ENCODE peak calls at places on chromosomes 13 and 19, in five cellular contexts. One of them, this sample, is unnamed.

GRCh38 chr13:94112227-94112626 is 367.3 kb downstream of the DCT start:
- DNase-seq in tibial artery: no peak
- DNase-seq in Caco-2: no peak
- DNase-seq in neuronal stem cell: no peak
- DNase-seq in GM12865: no peak
- DNase-seq in this sample: no peak

GRCh38 chr13:91647361-91647970 is 249.0 kb downstream of the GPC5 start:
- DNase-seq in tibial artery: no peak
- DNase-seq in Caco-2: peak
- DNase-seq in neuronal stem cell: peak
- DNase-seq in GM12865: peak
- DNase-seq in this sample: no peak

GRCh38 chr13:99072356-99072755 is 94.5 kb upstream of the DOCK9 start:
- DNase-seq in tibial artery: no peak
- DNase-seq in Caco-2: no peak
- DNase-seq in neuronal stem cell: no peak
- DNase-seq in GM12865: no peak
- DNase-seq in this sample: no peak

GRCh38 chr19:10227215-10227971 is 3.7 kb downstream of the S1PR2 start:
- DNase-seq in tibial artery: peak
- DNase-seq in Caco-2: no peak
- DNase-seq in neuronal stem cell: no peak
- DNase-seq in GM12865: no peak
- DNase-seq in this sample: no peak

GRCh38 chr19:11596156-11596555 is 1.1 kb upstream of the ZNF627 start:
- DNase-seq in tibial artery: no peak
- DNase-seq in Caco-2: no peak
- DNase-seq in neuronal stem cell: no peak
- DNase-seq in GM12865: no peak
- DNase-seq in this sample: no peak

GRCh38 chr19:18131841-18132596 is 20.9 kb upstream of the PIK3R2 start:
- DNase-seq in tibial artery: no peak
- DNase-seq in Caco-2: peak
- DNase-seq in neuronal stem cell: no peak
- DNase-seq in GM12865: no peak
- DNase-seq in this sample: no peak

GRCh38 chr13:95403349-95404140 is 102.3 kb upstream of the ABCC4 start:
- DNase-seq in tibial artery: no peak
- DNase-seq in Caco-2: peak
- DNase-seq in neuronal stem cell: peak
- DNase-seq in GM12865: peak
- DNase-seq in this sample: peak

GRCh38 chr19:54095136-54095858 is 5.3 kb downstream of the OSCAR start:
- DNase-seq in tibial artery: no peak
- DNase-seq in Caco-2: no peak
- DNase-seq in neuronal stem cell: no peak
- DNase-seq in GM12865: no peak
- DNase-seq in this sample: no peak

GRCh38 chr19:35784401-35785086 is 9.2 kb downstream of the ARHGAP33 start:
- DNase-seq in tibial artery: no peak
- DNase-seq in Caco-2: no peak
- DNase-seq in neuronal stem cell: no peak
- DNase-seq in GM12865: no peak
- DNase-seq in this sample: no peak

GRCh38 chr13:27450921-27451461 is 627 bp upstream of the MTIF3 start:
- DNase-seq in tibial artery: peak
- DNase-seq in Caco-2: peak
- DNase-seq in neuronal stem cell: peak
- DNase-seq in GM12865: no peak
- DNase-seq in this sample: peak

GRCh38 chr19:53881482-53882390 is at the start of gene PRKCG:
- DNase-seq in tibial artery: no peak
- DNase-seq in Caco-2: peak
- DNase-seq in neuronal stem cell: peak
- DNase-seq in GM12865: no peak
- DNase-seq in this sample: peak

GRCh38 chr13:42334329-42334706 is 62.4 kb downstream of the AKAP11 start:
- DNase-seq in tibial artery: no peak
- DNase-seq in Caco-2: no peak
- DNase-seq in neuronal stem cell: no peak
- DNase-seq in GM12865: no peak
- DNase-seq in this sample: no peak

GRCh38 chr13:63041640-63042414 is 1626.2 kb upstream of the PCDH20 start:
- DNase-seq in tibial artery: no peak
- DNase-seq in Caco-2: no peak
- DNase-seq in neuronal stem cell: no peak
- DNase-seq in GM12865: no peak
- DNase-seq in this sample: no peak

GRCh38 chr19:3606690-3607289 is at the start of gene TBXA2R:
- DNase-seq in tibial artery: peak
- DNase-seq in Caco-2: no peak
- DNase-seq in neuronal stem cell: no peak
- DNase-seq in GM12865: no peak
- DNase-seq in this sample: peak

GRCh38 chr13:24097667-24098066 is 62.9 kb upstream of the SPATA13 start:
- DNase-seq in tibial artery: no peak
- DNase-seq in Caco-2: no peak
- DNase-seq in neuronal stem cell: no peak
- DNase-seq in GM12865: peak
- DNase-seq in this sample: no peak

GRCh38 chr19:43430142-43430710 is 15.5 kb downstream of the TEX101 start:
- DNase-seq in tibial artery: no peak
- DNase-seq in Caco-2: peak
- DNase-seq in neuronal stem cell: no peak
- DNase-seq in GM12865: peak
- DNase-seq in this sample: peak

GRCh38 chr19:19531951-19532805 is 3.5 kb downstream of the YJEFN3 start:
- DNase-seq in tibial artery: peak
- DNase-seq in Caco-2: peak
- DNase-seq in neuronal stem cell: peak
- DNase-seq in GM12865: peak
- DNase-seq in this sample: peak

GRCh38 chr19:16319466-16319865 is 5.2 kb upstream of the KLF2 start:
- DNase-seq in tibial artery: no peak
- DNase-seq in Caco-2: no peak
- DNase-seq in neuronal stem cell: no peak
- DNase-seq in GM12865: no peak
- DNase-seq in this sample: no peak

GRCh38 chr13:82657471-82657870 is 1224.8 kb downstream of the SLITRK1 start:
- DNase-seq in tibial artery: no peak
- DNase-seq in Caco-2: no peak
- DNase-seq in neuronal stem cell: no peak
- DNase-seq in GM12865: no peak
- DNase-seq in this sample: no peak

GRCh38 chr19:38317104-38317612 is 1.4 kb upstream of the YIF1B start:
- DNase-seq in tibial artery: no peak
- DNase-seq in Caco-2: no peak
- DNase-seq in neuronal stem cell: no peak
- DNase-seq in GM12865: peak
- DNase-seq in this sample: peak

GRCh38 chr19:35869327-35870123 is 1.2 kb downstream of the APLP1 start:
- DNase-seq in tibial artery: no peak
- DNase-seq in Caco-2: peak
- DNase-seq in neuronal stem cell: peak
- DNase-seq in GM12865: peak
- DNase-seq in this sample: peak

GRCh38 chr19:32150605-32151004 is 194.8 kb upstream of the ZNF507 start:
- DNase-seq in tibial artery: no peak
- DNase-seq in Caco-2: no peak
- DNase-seq in neuronal stem cell: no peak
- DNase-seq in GM12865: no peak
- DNase-seq in this sample: no peak

GRCh38 chr13:112885782-112886268 is 83.2 kb upstream of the MCF2L start:
- DNase-seq in tibial artery: peak
- DNase-seq in Caco-2: peak
- DNase-seq in neuronal stem cell: peak
- DNase-seq in GM12865: no peak
- DNase-seq in this sample: no peak

GRCh38 chr13:80022146-80022545 is 318.8 kb downstream of the SPRY2 start:
- DNase-seq in tibial artery: no peak
- DNase-seq in Caco-2: no peak
- DNase-seq in neuronal stem cell: no peak
- DNase-seq in GM12865: no peak
- DNase-seq in this sample: no peak

GRCh38 chr19:51726049-51726448 is 2.3 kb upstream of the HAS1 start:
- DNase-seq in tibial artery: no peak
- DNase-seq in Caco-2: no peak
- DNase-seq in neuronal stem cell: no peak
- DNase-seq in GM12865: no peak
- DNase-seq in this sample: no peak

GRCh38 chr19:44875666-44876418 is 15.2 kb upstream of the TOMM40 start:
- DNase-seq in tibial artery: no peak
- DNase-seq in Caco-2: no peak
- DNase-seq in neuronal stem cell: no peak
- DNase-seq in GM12865: no peak
- DNase-seq in this sample: no peak

GRCh38 chr19:38417544-38418506 is 8.2 kb downstream of the RASGRP4 start:
- DNase-seq in tibial artery: no peak
- DNase-seq in Caco-2: peak
- DNase-seq in neuronal stem cell: peak
- DNase-seq in GM12865: peak
- DNase-seq in this sample: peak

GRCh38 chr13:99847318-99847750 is 124.2 kb downstream of the ZIC5 start:
- DNase-seq in tibial artery: no peak
- DNase-seq in Caco-2: no peak
- DNase-seq in neuronal stem cell: no peak
- DNase-seq in GM12865: no peak
- DNase-seq in this sample: no peak

GRCh38 chr13:67231481-67231940 is 1.4 kb upstream of the PCDH9 start:
- DNase-seq in tibial artery: no peak
- DNase-seq in Caco-2: no peak
- DNase-seq in neuronal stem cell: peak
- DNase-seq in GM12865: no peak
- DNase-seq in this sample: no peak

GRCh38 chr13:27918041-27918917 is 1.5 kb upstream of the PDX1 start:
- DNase-seq in tibial artery: no peak
- DNase-seq in Caco-2: peak
- DNase-seq in neuronal stem cell: peak
- DNase-seq in GM12865: no peak
- DNase-seq in this sample: no peak

GRCh38 chr19:10553943-10554381 is 10.3 kb downstream of the ATG4D start:
- DNase-seq in tibial artery: no peak
- DNase-seq in Caco-2: no peak
- DNase-seq in neuronal stem cell: no peak
- DNase-seq in GM12865: peak
- DNase-seq in this sample: peak

GRCh38 chr19:38111898-38112297 is 112.1 kb downstream of the DPF1 start:
- DNase-seq in tibial artery: no peak
- DNase-seq in Caco-2: no peak
- DNase-seq in neuronal stem cell: no peak
- DNase-seq in GM12865: no peak
- DNase-seq in this sample: no peak

GRCh38 chr13:42654760-42655159 is 80.8 kb downstream of the TNFSF11 start:
- DNase-seq in tibial artery: no peak
- DNase-seq in Caco-2: no peak
- DNase-seq in neuronal stem cell: no peak
- DNase-seq in GM12865: no peak
- DNase-seq in this sample: no peak

GRCh38 chr19:46372901-46373572 is 26.1 kb downstream of the PPP5C start:
- DNase-seq in tibial artery: peak
- DNase-seq in Caco-2: no peak
- DNase-seq in neuronal stem cell: peak
- DNase-seq in GM12865: no peak
- DNase-seq in this sample: no peak

GRCh38 chr19:46378268-46378667 is 31.4 kb downstream of the PPP5C start:
- DNase-seq in tibial artery: no peak
- DNase-seq in Caco-2: no peak
- DNase-seq in neuronal stem cell: no peak
- DNase-seq in GM12865: no peak
- DNase-seq in this sample: no peak

GRCh38 chr19:46373573-46374359 is 26.9 kb downstream of the PPP5C start:
- DNase-seq in tibial artery: peak
- DNase-seq in Caco-2: peak
- DNase-seq in neuronal stem cell: peak
- DNase-seq in GM12865: no peak
- DNase-seq in this sample: no peak

GRCh38 chr19:46374526-46375475 is 27.9 kb downstream of the PPP5C start:
- DNase-seq in tibial artery: peak
- DNase-seq in Caco-2: no peak
- DNase-seq in neuronal stem cell: no peak
- DNase-seq in GM12865: no peak
- DNase-seq in this sample: no peak

GRCh38 chr19:46376241-46377153 is 29.6 kb downstream of the PPP5C start:
- DNase-seq in tibial artery: peak
- DNase-seq in Caco-2: no peak
- DNase-seq in neuronal stem cell: no peak
- DNase-seq in GM12865: no peak
- DNase-seq in this sample: no peak
- H3K4me3 ChIP-seq in tibial artery: no peak
- H3K4me3 ChIP-seq in Caco-2: no peak
- H3K4me3 ChIP-seq in neuronal stem cell: peak
- H3K4me3 ChIP-seq in GM12865: no peak
- H3K4me3 ChIP-seq in this sample: no peak

DNA sequence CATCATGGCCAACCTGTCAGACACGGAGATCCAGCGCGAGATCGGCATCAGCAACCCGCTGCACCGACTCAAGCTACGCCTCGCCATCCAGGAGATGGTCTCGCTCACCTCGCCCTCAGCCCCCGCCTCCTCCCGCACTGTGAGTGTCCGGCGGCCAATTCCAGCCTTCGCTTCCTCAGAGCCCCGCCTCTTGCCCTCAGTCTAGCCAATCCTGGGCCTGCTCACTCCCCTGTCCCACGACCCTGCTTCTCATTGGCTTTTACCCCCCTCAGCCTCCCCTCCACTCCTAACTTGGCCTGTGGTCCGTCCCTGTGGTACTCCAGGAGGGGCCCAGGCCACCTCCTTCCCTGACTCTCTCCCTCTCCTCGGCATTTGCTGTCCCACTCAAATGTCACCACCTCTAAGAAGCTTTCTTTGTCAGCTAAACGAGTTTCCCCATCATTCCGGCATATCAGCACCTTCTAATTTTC is 12.3 kb downstream of the HRC start:
- DNase-seq in tibial artery: peak
- DNase-seq in Caco-2: peak
- DNase-seq in neuronal stem cell: peak
- DNase-seq in GM12865: peak
- DNase-seq in this sample: no peak
- H3K4me3 ChIP-seq in tibial artery: peak
- H3K4me3 ChIP-seq in Caco-2: peak
- H3K4me3 ChIP-seq in neuronal stem cell: peak
- H3K4me3 ChIP-seq in GM12865: no peak
- H3K4me3 ChIP-seq in this sample: no peak

GRCh38 chr13:30898721-30899188 is 7.3 kb upstream of the MEDAG start:
- DNase-seq in tibial artery: peak
- DNase-seq in Caco-2: no peak
- DNase-seq in neuronal stem cell: no peak
- DNase-seq in GM12865: no peak
- DNase-seq in this sample: no peak
- H3K4me3 ChIP-seq in tibial artery: no peak
- H3K4me3 ChIP-seq in Caco-2: no peak
- H3K4me3 ChIP-seq in neuronal stem cell: no peak
- H3K4me3 ChIP-seq in GM12865: no peak
- H3K4me3 ChIP-seq in this sample: no peak

GRCh38 chr13:30870049-30870884 is 35.8 kb upstream of the MEDAG start:
- DNase-seq in tibial artery: peak
- DNase-seq in Caco-2: peak
- DNase-seq in neuronal stem cell: peak
- DNase-seq in GM12865: peak
- DNase-seq in this sample: peak
- H3K4me3 ChIP-seq in tibial artery: no peak
- H3K4me3 ChIP-seq in Caco-2: no peak
- H3K4me3 ChIP-seq in neuronal stem cell: no peak
- H3K4me3 ChIP-seq in GM12865: no peak
- H3K4me3 ChIP-seq in this sample: no peak